ENCODE peak calls at places on chromosome 14, in seven cellular contexts. J, X, K, H, Z, F and E are unnamed samples.

GRCh38 chr14:69657961-69658360 is 46.6 kb downstream of the SUSD6 start:
- DNase-seq in J (no peak), X (peak), K (no peak), H (no peak), Z (no peak), F (no peak), E (peak)

GRCh38 chr14:104889374-104889755 is 24.3 kb downstream of the CEP170B start:
- DNase-seq in J (no peak), X (no peak), K (no peak), H (no peak), Z (no peak), F (no peak), E (no peak)

GRCh38 chr14:70801836-70802235 is 7.5 kb downstream of the MAP3K9 start:
- DNase-seq in J (no peak), X (no peak), K (no peak), H (no peak), Z (no peak), F (no peak), E (no peak)

GRCh38 chr14:92973265-92973797 is 50.4 kb downstream of the CHGA start:
- DNase-seq in J (peak), X (peak), K (no peak), H (peak), Z (no peak), F (peak), E (peak)

GRCh38 chr14:22304324-22304723 is 284.7 kb downstream of the DAD1 start:
- DNase-seq in J (no peak), X (no peak), K (no peak), H (no peak), Z (no peak), F (no peak), E (no peak)

GRCh38 chr14:68881396-68881795 is 88.5 kb upstream of the ZFP36L1 start:
- DNase-seq in J (no peak), X (no peak), K (no peak), H (no peak), Z (no peak), F (no peak), E (no peak)

GRCh38 chr14:59275668-59276067 is 87.2 kb downstream of the DAAM1 start:
- DNase-seq in J (no peak), X (peak), K (peak), H (no peak), Z (peak), F (peak), E (no peak)

GRCh38 chr14:102594514-102595175 is 2.2 kb downstream of the RCOR1 start:
- DNase-seq in J (no peak), X (peak), K (peak), H (peak), Z (peak), F (peak), E (peak)

GRCh38 chr14:81062816-81063215 is 107.4 kb downstream of the TSHR start:
- DNase-seq in J (peak), X (peak), K (peak), H (peak), Z (peak), F (peak), E (peak)

GRCh38 chr14:57617510-57617909 is 123.9 kb upstream of the CCDC198 start:
- DNase-seq in J (no peak), X (no peak), K (no peak), H (no peak), Z (no peak), F (no peak), E (no peak)

GRCh38 chr14:61221906-61222305 is 59.2 kb downstream of the TMEM30B start:
- DNase-seq in J (no peak), X (no peak), K (no peak), H (no peak), Z (no peak), F (no peak), E (no peak)

DNA sequence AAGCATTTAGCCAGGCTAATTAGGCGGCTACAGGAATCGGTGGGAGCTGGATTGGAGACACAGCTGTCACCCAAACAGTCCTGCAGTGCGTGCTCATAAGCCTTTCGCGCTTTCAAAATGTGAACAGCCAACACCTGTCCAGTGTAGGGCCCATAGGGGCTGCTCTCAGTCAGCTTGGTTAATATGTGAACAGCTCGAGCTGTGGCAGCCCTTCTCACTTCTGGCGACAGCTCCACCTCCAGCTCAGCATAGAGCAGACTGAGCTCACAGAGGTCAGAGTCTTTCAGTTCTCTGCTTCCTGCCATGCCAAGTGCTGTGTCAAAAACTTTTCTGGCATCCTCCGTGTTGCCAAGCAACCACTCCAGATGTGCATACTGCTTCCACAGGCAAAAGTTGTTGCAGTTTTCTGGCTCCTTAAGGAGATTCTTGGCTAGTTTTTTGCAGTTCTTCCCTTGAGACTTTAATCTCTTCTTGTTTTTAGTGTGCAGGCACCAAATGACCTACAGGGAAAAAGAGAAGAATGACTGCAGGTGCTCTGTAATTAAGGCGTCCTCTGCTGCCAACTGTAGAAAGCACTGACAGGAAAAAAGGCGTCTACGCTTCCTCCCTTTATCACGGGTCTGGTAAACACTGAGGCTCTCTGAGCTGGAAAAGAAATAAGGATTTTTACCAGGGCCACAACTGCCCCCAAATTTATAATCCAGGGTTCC is 32.4 kb downstream of the PSMC1 start:
- DNase-seq in J (no peak), X (peak), K (no peak), H (no peak), Z (no peak), F (no peak), E (no peak)
- TF ChIP-seq JUND in J (no peak), X (no peak), K (no peak), H (no peak), Z (no peak), F (no peak), E (no peak)

DNA sequence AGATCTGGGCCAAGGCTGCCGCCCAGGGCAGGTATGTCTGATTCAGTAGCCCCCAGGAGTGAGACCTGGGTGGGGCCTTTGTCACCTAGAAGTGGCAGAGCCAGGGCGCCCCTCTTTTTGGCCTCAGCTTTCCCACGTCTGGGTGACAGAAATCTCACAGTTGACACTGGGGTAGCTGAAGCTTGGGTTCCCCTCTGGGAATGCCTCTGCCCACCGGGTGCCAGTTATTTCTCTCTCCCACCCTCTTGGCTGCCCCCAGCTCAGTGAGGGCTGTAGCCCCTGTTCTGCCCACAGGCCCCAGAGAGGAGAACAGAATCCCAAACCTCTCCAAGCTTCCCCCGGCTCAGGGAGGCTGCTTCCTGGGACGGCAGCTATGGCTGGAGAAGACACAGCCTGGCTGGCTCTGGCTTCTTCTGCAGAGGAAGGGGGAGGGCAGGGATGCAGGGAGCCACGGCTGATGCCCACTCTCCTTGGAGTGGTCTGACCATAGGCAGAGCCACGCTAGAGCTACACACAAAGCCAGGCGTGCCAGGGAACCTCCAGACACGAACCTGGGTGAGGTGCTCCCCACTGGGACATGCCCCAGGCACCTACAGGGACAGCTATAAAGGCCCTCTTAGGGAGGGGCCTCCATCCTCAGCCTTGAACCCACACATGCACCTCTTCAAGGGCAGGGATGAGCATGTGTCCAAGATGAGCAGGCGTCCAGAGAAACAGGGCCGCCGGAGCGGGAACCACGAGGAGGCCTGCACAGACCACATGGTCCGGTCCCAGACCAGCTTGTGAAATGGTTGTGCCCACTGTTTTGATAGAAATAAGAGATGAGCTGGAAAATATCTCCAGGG is 51.7 kb downstream of the BEGAIN start:
- DNase-seq in J (no peak), X (no peak), K (no peak), H (peak), Z (no peak), F (no peak), E (no peak)
- TF ChIP-seq JUND in J (no peak), X (no peak), K (no peak), H (no peak), Z (no peak), F (no peak), E (no peak)

GRCh38 chr14:25009891-25010290 is 40.1 kb downstream of the STXBP6 start:
- DNase-seq in J (no peak), X (peak), K (no peak), H (no peak), Z (no peak), F (no peak), E (no peak)
- TF ChIP-seq JUND in J (no peak), X (no peak), K (no peak), H (no peak), Z (no peak), F (no peak), E (no peak)

DNA sequence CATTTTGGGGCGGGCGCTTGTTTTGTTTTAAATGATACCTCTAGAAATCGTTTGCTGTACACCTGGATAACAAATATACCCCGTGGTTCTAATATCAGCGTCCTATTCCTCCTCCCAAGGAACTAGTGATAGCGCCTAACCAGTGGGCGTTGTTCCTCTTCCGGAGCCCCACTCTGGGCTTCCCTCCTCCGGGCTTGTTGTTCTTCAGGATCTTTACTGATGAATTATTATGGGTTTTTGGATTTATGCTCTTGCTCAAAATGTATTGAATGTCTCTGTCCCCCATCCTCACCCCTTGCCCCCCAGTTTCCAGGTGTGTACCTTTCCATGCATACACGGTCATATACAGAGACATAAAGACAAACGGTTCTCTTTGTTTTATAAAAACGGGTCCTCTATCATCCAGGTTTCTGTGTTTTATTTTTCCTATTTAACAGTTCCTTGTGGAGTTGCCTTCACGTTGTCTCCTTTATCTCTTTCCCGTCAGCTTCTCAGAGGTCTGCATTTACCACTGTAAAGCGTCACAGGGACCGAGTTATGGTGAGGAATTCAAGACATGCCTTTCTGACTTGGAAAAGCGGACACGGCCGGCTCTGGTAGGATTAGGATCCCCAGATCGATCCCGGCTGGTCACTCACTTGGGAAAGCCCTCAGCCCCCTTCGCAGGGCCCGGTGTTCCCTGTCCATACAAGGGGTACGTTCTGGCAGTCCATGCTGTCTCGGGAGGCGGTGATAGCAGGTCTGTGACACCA is 655 bp upstream of the PLEKHG3 start:
- DNase-seq in J (no peak), X (no peak), K (no peak), H (no peak), Z (no peak), F (no peak), E (no peak)
- TF ChIP-seq JUND in J (no peak), X (no peak), K (no peak), H (no peak), Z (no peak), F (no peak), E (no peak)

GRCh38 chr14:63493246-63493645 is 49.9 kb downstream of the PPP2R5E start:
- DNase-seq in J (no peak), X (no peak), K (no peak), H (peak), Z (peak), F (no peak), E (peak)

GRCh38 chr14:63487724-63488123 is 55.5 kb downstream of the PPP2R5E start:
- DNase-seq in J (no peak), X (no peak), K (no peak), H (no peak), Z (no peak), F (no peak), E (no peak)

GRCh38 chr14:63496837-63497400 is 46.3 kb downstream of the PPP2R5E start:
- DNase-seq in J (no peak), X (no peak), K (no peak), H (no peak), Z (no peak), F (no peak), E (peak)

GRCh38 chr14:63486729-63487128 is 56.4 kb downstream of the PPP2R5E start:
- DNase-seq in J (no peak), X (no peak), K (no peak), H (no peak), Z (no peak), F (no peak), E (no peak)

DNA sequence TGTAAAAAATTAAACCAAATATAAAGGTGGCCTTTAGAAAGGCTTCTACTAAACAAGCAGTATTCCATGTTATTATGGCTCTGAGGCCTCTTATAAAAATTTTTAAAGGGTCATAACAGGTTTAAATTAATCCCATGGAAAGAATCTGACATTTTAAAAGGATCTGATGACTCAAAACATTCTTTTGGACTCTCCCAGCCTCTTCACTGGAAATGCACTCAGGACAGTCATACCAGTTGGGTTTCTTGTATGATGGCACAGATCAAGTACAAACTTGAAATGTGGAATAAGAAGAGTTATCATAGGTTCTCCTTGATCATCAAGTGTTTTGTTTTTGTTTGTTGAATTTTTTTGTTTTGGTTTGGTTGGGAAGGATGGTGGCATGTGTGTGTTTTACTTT is 50.8 kb downstream of the PPP2R5E start:
- DNase-seq in J (no peak), X (no peak), K (no peak), H (no peak), Z (no peak), F (no peak), E (no peak)
- TF ChIP-seq JUND in J (no peak), X (no peak), K (no peak), H (peak), Z (no peak), F (no peak), E (no peak)

GRCh38 chr14:96104469-96105057 is 65.4 kb downstream of the C14orf132 start:
- DNase-seq in J (no peak), X (peak), K (no peak), H (no peak), Z (no peak), F (no peak), E (peak)
- TF ChIP-seq JUND in J (no peak), X (no peak), K (no peak), H (no peak), Z (no peak), F (no peak), E (no peak)

DNA sequence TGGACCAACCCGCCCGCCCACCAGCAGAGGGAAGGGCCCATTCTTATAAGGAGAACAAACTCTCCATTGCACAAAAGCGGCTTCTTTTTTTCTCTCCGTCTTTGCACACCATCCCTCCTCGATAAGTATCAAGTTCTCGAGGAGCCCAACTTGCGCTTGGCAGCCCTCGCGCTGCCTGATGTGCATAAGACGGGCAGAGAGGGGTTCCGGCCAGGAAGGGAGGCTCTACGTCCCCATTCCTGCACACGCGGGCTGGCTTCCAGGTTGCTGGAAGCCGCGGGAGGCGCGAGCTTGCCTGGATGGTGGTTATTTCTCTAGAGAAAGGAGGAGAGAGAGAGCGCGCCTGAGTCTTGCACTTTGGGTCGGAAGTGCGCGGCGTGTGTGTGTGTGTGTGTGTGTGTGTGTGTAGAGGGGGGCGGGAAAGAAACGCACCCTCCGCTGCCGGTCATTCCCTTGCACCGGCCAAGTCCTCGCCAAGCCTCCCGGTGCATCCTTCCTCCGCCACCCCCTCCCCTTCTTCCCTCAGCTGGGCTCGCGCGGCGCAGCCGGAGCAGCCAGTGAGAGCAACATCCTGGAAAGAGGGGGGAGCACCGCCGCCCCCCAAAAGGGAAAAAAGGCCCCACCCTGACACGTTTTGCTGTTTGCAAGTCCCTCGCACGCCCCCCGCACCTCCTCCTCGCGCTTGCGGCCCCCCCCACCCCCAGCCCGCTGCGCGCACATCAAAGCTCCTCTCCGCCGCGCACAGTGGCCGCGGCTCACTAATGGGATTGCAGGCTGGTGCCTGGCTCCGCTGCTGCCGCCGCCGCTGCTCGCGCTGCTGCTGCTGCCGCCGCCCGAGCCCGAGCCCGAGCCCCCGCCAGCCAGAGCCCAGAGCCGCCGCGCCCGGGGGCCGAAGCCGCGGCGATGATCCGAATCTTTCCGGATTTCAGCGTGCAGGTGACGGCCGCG is 4.5 kb upstream of the NPAS3 start:
- DNase-seq in J (peak), X (no peak), K (no peak), H (peak), Z (no peak), F (no peak), E (no peak)
- TF ChIP-seq JUND in J (no peak), X (no peak), K (no peak), H (no peak), Z (no peak), F (no peak), E (no peak)

GRCh38 chr14:97513891-97514290 is 716.7 kb downstream of the VRK1 start:
- DNase-seq in J (no peak), X (no peak), K (no peak), H (no peak), Z (no peak), F (no peak), E (no peak)

GRCh38 chr14:97517566-97518234 is 720.5 kb downstream of the VRK1 start:
- DNase-seq in J (no peak), X (no peak), K (no peak), H (no peak), Z (no peak), F (no peak), E (no peak)
- TF ChIP-seq JUND in J (no peak), X (no peak), K (no peak), H (no peak), Z (no peak), F (no peak), E (no peak)